ENCODE peak calls at places on chromosomes 1 and 21, in eight cellular contexts. Z is GM12865; U is testis; M is mucosa of descending colon; H is CD8-positive, alpha-beta T cell; E is RWPE1; N is upper lobe of right lung; S is omental fat pad. D is an unnamed sample.

GRCh38 chr1:230215529-230215928 is 148.5 kb downstream of the GALNT2 start:
- DNase-seq in Z (no peak), E (no peak), U (no peak), H (no peak), M (no peak), S (no peak), N (no peak), D (no peak)

GRCh38 chr1:174682419-174683008 is 234.8 kb downstream of the GPR52 start:
- DNase-seq in Z (no peak), S (no peak), E (no peak), M (no peak), H (no peak), U (no peak), N (no peak), D (no peak)

GRCh38 chr1:10889628-10890353 is 93.3 kb upstream of the CASZ1 start:
- DNase-seq in N (no peak), E (no peak), U (no peak), M (no peak), Z (no peak), S (no peak), H (no peak), D (no peak)

GRCh38 chr1:30760596-30761311 is 3.2 kb upstream of the LAPTM5 start:
- DNase-seq in U (no peak), H (no peak), Z (peak), N (no peak), S (no peak), E (no peak), M (no peak), D (no peak)

GRCh38 chr21:17371470-17371869 is 141.4 kb upstream of the CXADR start:
- DNase-seq in E (no peak), H (no peak), S (no peak), M (no peak), U (no peak), N (no peak), Z (no peak), D (peak)

GRCh38 chr1:26200413-26200812 is 10.0 kb downstream of the CATSPER4 start:
- DNase-seq in S (no peak), M (no peak), E (no peak), U (no peak), N (no peak), Z (no peak), H (no peak), D (no peak)

GRCh38 chr1:67908260-67908936 is 75.1 kb upstream of the GNG12 start:
- DNase-seq in S (no peak), M (no peak), U (no peak), N (no peak), H (no peak), E (no peak), Z (no peak), D (no peak)

GRCh38 chr1:245810789-245811337 is 656.1 kb downstream of the KIF26B start:
- DNase-seq in S (no peak), N (no peak), M (no peak), Z (peak), U (no peak), E (no peak), H (no peak), D (no peak)

GRCh38 chr1:29517251-29518080 is 281.1 kb downstream of the PTPRU start:
- DNase-seq in H (no peak), U (peak), M (no peak), S (no peak), N (no peak), Z (no peak), E (no peak), D (no peak)

GRCh38 chr21:44380876-44381275 is 27.5 kb downstream of the TRPM2 start:
- DNase-seq in U (peak), N (peak), S (no peak), M (no peak), H (no peak), Z (no peak), E (no peak), D (no peak)

GRCh38 chr21:31180256-31181088 is 142.2 kb upstream of the KRTAP19-8 start:
- DNase-seq in H (no peak), S (no peak), Z (peak), U (no peak), M (no peak), N (no peak), E (peak), D (peak)

GRCh38 chr21:17003763-17004373 is 509.0 kb upstream of the CXADR start:
- DNase-seq in Z (no peak), S (no peak), H (no peak), E (no peak), M (no peak), U (no peak), N (no peak), D (no peak)

DNA sequence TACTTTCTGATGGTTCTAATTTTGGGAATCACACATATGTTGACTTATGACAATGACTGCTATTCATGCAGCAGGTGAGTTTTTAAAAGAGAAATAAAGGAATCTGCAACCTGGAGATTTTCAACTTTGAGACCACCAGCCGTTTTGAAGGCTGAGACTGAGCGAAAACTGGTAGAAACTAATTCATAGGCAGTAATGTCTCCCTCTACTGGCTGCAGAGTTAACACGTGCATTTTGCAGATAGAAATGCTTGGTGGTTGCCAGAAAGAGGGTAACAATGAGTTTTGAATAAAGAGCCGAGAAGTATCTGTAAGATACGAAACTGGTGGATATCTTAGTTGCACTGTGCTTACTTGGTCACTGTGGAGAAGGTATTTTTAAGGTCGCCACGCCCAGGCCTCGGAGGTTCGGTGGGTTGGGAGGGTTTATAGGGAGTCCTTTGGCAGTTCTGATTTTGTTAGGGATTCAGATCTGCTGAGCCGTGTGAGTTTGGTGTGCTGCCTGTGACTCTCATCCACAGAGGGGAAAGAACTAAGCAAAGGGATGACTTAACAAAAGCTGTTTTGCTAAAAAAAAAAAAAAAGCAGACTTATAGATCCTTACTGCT is 83.0 kb downstream of the RYR2 start:
- DNase-seq in U (peak), E (no peak), S (no peak), H (no peak), N (no peak), M (no peak), Z (peak), D (peak)
- TF ChIP-seq CTCF in U (no peak), E (peak), S (no peak), H (no peak), N (peak), M (no peak), Z (peak), D (peak)

GRCh38 chr1:226308723-226309397 is at the start of gene LIN9:
- DNase-seq in H (peak), E (peak), U (peak), Z (peak), S (peak), N (peak), M (peak), D (peak)
- TF ChIP-seq CTCF in H (no peak), E (no peak), U (no peak), Z (no peak), S (no peak), N (no peak), M (no peak), D (no peak)

GRCh38 chr1:45583666-45584350 is at the start of gene NASP:
- DNase-seq in E (peak), U (peak), N (peak), S (peak), H (peak), M (peak), Z (peak), D (peak)

GRCh38 chr1:45585110-45585426 is 1.2 kb downstream of the NASP start:
- DNase-seq in H (no peak), U (no peak), N (no peak), S (no peak), M (no peak), Z (no peak), E (no peak), D (no peak)

GRCh38 chr1:45585496-45586075 is 1.7 kb downstream of the NASP start:
- DNase-seq in M (no peak), H (no peak), E (no peak), Z (peak), S (no peak), N (no peak), U (no peak), D (no peak)

GRCh38 chr1:45583264-45583665 is 576 bp upstream of the NASP start:
- DNase-seq in S (peak), U (peak), N (peak), E (peak), Z (peak), H (peak), M (peak), D (peak)

DNA sequence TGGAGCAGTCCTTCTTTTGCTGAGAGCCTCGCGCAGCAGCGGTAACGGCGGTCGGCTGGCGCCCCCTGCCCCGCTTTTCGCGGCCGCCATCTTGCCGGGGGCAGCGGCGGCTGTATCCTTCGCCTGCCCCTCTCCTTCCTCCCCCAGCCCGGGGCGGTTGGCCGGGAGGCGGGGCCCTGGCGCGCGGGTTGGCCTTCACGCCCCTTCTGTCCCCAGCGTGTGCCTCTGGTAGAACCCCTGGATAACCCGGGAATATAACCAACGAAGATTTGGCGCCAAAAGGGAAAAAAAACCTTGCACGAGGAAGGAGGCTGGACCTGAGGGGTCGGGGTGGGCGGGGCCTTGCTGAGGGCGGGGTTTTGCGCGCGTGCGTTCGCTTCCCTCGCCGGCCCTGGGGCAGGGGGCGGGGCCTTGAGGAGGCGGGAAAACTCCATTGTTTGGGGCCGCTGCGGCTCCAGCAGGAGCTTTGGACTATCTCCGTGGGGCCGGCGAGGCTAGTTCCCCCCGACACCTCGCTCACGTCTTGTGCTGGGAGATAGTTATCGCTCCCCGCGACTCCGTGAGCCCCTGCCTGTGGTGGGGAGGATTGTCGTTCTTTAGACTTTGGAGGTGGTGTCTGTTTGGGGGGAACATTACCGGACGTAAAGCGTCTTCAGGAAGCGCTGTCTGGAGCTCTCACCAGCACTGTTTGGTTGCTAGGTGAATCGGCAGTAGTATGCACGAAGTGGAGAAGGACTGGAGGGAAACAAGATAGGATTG is 689 bp downstream of the NASP start:
- DNase-seq in N (peak), U (peak), Z (peak), E (peak), S (peak), M (peak), H (peak), D (peak)
- TF ChIP-seq CTCF in N (no peak), U (no peak), Z (no peak), E (no peak), S (no peak), M (no peak), H (no peak), D (no peak)

DNA sequence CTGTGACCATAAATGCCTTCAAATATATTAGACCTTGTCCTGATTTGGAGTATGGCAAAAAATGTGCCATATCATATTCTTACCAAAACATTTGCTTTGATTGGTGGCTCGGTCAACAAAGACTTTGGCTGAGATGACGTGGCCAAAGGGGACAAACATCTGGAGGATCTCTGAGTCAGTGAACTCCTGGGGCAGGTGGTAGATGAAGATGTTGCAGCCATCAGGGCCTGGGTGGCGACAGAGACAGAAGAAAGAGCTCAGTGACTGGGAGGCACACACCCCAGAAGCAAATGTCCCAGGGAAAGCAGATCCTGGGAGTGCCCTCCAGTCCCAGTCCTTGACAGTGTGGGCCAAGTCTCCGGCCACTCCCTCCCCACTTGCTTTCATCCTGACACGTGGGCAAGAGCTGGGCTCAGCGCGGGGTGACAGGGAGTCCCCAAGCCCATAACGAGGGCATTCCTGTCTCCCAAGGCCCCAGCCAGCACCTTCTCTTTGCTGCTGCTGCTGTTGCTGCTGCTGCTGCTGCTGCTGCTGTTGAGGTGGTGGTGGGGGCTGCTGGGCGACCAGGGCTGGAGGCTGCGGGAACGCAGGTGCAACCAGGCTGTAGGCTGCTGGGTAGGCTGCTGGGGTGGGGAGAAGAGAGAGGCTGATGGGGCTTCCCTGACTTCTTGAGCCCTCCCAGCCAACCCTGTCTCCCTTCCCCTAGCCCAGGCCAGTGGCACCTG is 10.7 kb downstream of the CELF3 start:
- DNase-seq in N (no peak), E (no peak), M (no peak), S (no peak), H (no peak), U (no peak), Z (peak), D (peak)
- TF ChIP-seq CTCF in N (no peak), E (no peak), M (no peak), S (no peak), H (no peak), U (no peak), Z (no peak), D (no peak)

D was measured in MCF 10A.